ENCODE peak calls at places on chromosomes 6 and 20, in six cellular contexts. E, Q, M, A, W and H are unnamed samples.
A peak's percentile ranks its signal among the peaks of the same experiment; 100 is the strongest.

GRCh38 chr20:14915356-14915755 is 577.9 kb upstream of the FLRT3 start:
- DNase-seq in E (no peak), Q (no peak), M (no peak), A (no peak), W (no peak), H (no peak)

GRCh38 chr6:148874698-148875293 is 128.0 kb downstream of the UST start:
- DNase-seq in E (no peak), Q (peak; percentile 62), M (no peak), A (peak; percentile 10), W (no peak), H (no peak)

GRCh38 chr6:112984899-112985298 is 637.8 kb downstream of the RFPL4B start:
- DNase-seq in E (no peak), Q (no peak), M (no peak), A (no peak), W (no peak), H (no peak)

GRCh38 chr6:93819189-93819588 is 399.8 kb upstream of the EPHA7 start:
- DNase-seq in E (no peak), Q (no peak), M (no peak), A (no peak), W (no peak), H (no peak)

GRCh38 chr6:144528605-144529425 is 243.7 kb downstream of the UTRN start:
- DNase-seq in E (peak; percentile 84), Q (peak; percentile 40), M (no peak), A (no peak), W (no peak), H (no peak)

GRCh38 chr6:83879746-83880145 is 20.3 kb downstream of the CYB5R4 start:
- DNase-seq in E (no peak), Q (peak; percentile 35), M (no peak), A (no peak), W (no peak), H (no peak)

GRCh38 chr6:170128811-170129681 is 161.8 kb downstream of the DLL1 start:
- DNase-seq in E (no peak), Q (no peak), M (peak; percentile 27), A (no peak), W (no peak), H (no peak)

GRCh38 chr6:26224940-26225847 is 138.0 kb downstream of the HFE start:
- DNase-seq in E (no peak), Q (peak; percentile 49), M (no peak), A (no peak), W (peak; percentile 46), H (no peak)

GRCh38 chr6:168619560-168620314 is 178.8 kb downstream of the SMOC2 start:
- DNase-seq in E (peak; percentile 19), Q (no peak), M (no peak), A (no peak), W (no peak), H (no peak)

GRCh38 chr6:164927288-164928040 is 381.9 kb downstream of the C6orf118 start:
- DNase-seq in E (peak; percentile 73), Q (peak; percentile 76), M (peak; percentile 60), A (peak; percentile 61), W (peak; percentile 31), H (peak; percentile 43)

GRCh38 chr6:15368186-15368585 is 122.3 kb downstream of the JARID2 start:
- DNase-seq in E (peak; percentile 69), Q (peak; percentile 29), M (no peak), A (no peak), W (no peak), H (no peak)

GRCh38 chr6:90033872-90034271 is 139.6 kb downstream of the GJA10 start:
- DNase-seq in E (no peak), Q (no peak), M (no peak), A (no peak), W (no peak), H (no peak)

GRCh38 chr6:155216312-155217028 is 47.3 kb upstream of the CLDN20 start:
- DNase-seq in E (no peak), Q (no peak), M (no peak), A (no peak), W (no peak), H (no peak)

GRCh38 chr20:18625907-18626655 is 38.2 kb downstream of the DTD1 start:
- DNase-seq in E (no peak), Q (no peak), M (no peak), A (no peak), W (no peak), H (no peak)

GRCh38 chr6:109472132-109472995 is 10.7 kb downstream of the ZBTB24 start:
- DNase-seq in E (no peak), Q (no peak), M (peak; percentile 56), A (no peak), W (no peak), H (no peak)

GRCh38 chr20:5072756-5073153 is 47.0 kb downstream of the PCNA start:
- DNase-seq in E (no peak), Q (peak; percentile 43), M (no peak), A (no peak), W (no peak), H (no peak)

GRCh38 chr20:1897486-1897885 is 2.3 kb downstream of the SIRPA start:
- DNase-seq in E (peak; percentile 35), Q (peak; percentile 61), M (peak; percentile 62), A (no peak), W (no peak), H (no peak)

GRCh38 chr6:89559487-89559886 is 79.1 kb downstream of the LYRM2 start:
- DNase-seq in E (no peak), Q (peak; percentile 13), M (no peak), A (no peak), W (no peak), H (no peak)

GRCh38 chr20:34791289-34792020 is 34.0 kb downstream of the NCOA6 start:
- DNase-seq in E (peak; percentile 59), Q (peak; percentile 75), M (no peak), A (no peak), W (no peak), H (no peak)

GRCh38 chr20:53903652-53903987 is 166.8 kb downstream of the BCAS1 start:
- DNase-seq in E (peak; percentile 92), Q (peak; percentile 83), M (no peak), A (no peak), W (no peak), H (no peak)

GRCh38 chr6:151482290-151482689 is 11.5 kb upstream of the CCDC170 start:
- DNase-seq in E (no peak), Q (peak; percentile 53), M (no peak), A (no peak), W (no peak), H (peak; percentile 11)
- H3K4me3 ChIP-seq in E (no peak overlapping the region), Q (peak overlapping the region; percentile 64), M (no peak overlapping the region), A (peak overlapping the region; percentile 34), W (peak overlapping the region; percentile 81), H (no peak overlapping the region)

GRCh38 chr6:13496508-13497180 is 9.2 kb upstream of the GFOD1 start:
- DNase-seq in E (no peak), Q (peak; percentile 8), M (no peak), A (no peak), W (no peak), H (no peak)

GRCh38 chr6:13494137-13494536 is 6.7 kb upstream of the GFOD1 start:
- DNase-seq in E (no peak), Q (no peak), M (no peak), A (no peak), W (no peak), H (no peak)

GRCh38 chr6:13493147-13493546 is 5.7 kb upstream of the GFOD1 start:
- DNase-seq in E (no peak), Q (no peak), M (no peak), A (no peak), W (no peak), H (no peak)

GRCh38 chr6:13495112-13495765 is 7.8 kb upstream of the GFOD1 start:
- DNase-seq in E (no peak), Q (no peak), M (no peak), A (no peak), W (no peak), H (no peak)

GRCh38 chr6:13495818-13496217 is 8.4 kb upstream of the GFOD1 start:
- DNase-seq in E (no peak), Q (no peak), M (no peak), A (no peak), W (no peak), H (no peak)
- H3K4me3 ChIP-seq in E (no peak overlapping the region), Q (no peak overlapping the region), M (no peak overlapping the region), A (no peak overlapping the region), W (no peak overlapping the region), H (no peak overlapping the region)

GRCh38 chr6:99604161-99605073 is 2.2 kb upstream of the PRDM13 start:
- DNase-seq in E (no peak), Q (no peak), M (no peak), A (no peak), W (no peak), H (no peak)
- H3K4me3 ChIP-seq in E (no peak overlapping the region), Q (peak overlapping the region; percentile 33), M (no peak overlapping the region), A (peak overlapping the region; percentile 48), W (peak overlapping the region; percentile 41), H (no peak overlapping the region)

DNA sequence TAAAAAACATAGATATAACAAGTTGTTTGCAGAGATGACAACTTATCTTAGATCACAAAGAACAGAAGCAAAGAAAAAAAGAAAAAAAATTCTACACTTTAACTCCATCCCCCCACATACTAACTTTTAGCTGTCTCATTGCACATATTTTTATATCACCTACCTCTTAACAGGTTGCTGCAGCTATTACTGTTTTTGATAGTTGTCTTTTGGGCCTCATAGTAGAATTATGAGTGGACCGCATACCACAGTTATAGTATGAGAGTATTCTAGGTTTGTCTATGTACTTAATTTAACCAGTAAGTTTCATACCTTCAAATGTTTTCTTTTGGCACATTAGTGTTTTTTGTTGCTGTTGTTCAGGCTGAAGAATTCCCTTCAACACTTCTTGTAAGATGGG is 12.3 kb downstream of the RSPH3 start:
- DNase-seq in E (no peak), Q (no peak), M (no peak), A (no peak), W (no peak), H (no peak)
- H3K4me3 ChIP-seq in E (no peak overlapping the region), Q (no peak overlapping the region), M (no peak overlapping the region), A (no peak overlapping the region), W (no peak overlapping the region), H (no peak overlapping the region)

DNA sequence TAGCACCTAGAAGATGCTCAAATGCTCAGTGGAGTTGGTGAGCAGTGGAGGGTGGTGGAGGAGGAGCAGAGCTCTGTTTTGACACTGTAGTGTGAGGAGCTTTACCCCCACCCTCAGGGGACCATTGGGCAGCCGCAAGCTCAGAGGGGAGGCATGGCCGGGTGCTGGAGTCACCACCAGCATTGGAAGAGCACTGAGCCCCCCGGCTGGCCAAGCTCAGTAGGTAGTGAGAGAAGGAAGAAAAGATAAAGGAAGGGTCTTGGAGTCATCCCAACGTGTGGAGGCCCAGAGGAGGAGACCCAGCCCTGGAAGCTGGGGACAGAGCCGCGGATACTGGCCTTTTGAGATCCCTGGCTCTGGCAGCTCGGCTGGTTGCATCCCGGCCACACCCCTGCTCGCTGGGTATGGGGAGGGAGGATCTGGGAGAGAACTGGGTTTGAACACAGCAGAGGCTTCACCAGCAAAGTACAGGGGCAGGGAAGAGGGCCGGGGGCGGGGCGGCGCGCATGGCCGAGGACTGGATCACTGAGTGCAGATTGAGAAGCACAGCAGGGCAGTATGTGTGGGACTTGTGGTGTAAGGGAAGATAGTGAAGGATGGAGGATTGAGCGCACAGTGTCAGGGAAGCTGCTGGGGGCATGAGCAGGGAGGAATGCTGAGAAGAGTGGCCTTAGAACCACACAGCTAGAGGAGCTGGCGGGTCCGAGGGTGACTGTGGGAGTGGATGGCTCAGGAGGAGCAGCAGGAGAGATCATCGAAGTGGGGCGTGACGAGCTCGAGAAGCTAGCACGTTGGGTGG is 24.4 kb downstream of the SYNDIG1 start:
- DNase-seq in E (no peak), Q (no peak), M (no peak), A (no peak), W (no peak), H (no peak)
- H3K4me3 ChIP-seq in E (no peak overlapping the region), Q (no peak overlapping the region), M (no peak overlapping the region), A (no peak overlapping the region), W (no peak overlapping the region), H (no peak overlapping the region)